ENCODE peak calls at places on chromosomes 6 and 20, in six cellular contexts. One of them, this sample, is unnamed.

GRCh38 chr6:4220619-4221018 is 85.2 kb upstream of the ECI2 start:
- DNase-seq in activated CD4-positive, alpha-beta memory T cell treated with anti-CD3 and anti-CD28 coated beads, Interleukin-2, amount 10 ng/mL, durations not matched to agents 7 days and 5 days: no peak
- DNase-seq in T47D: no peak
- DNase-seq in A549: no peak
- DNase-seq in T-helper 1 cell: no peak
- DNase-seq in tibial artery: no peak
- DNase-seq in this sample: no peak

GRCh38 chr6:3825331-3825831 is 23.8 kb upstream of the FAM50B start:
- DNase-seq in T-helper 1 cell: no peak
- DNase-seq in T47D: no peak
- DNase-seq in A549: no peak
- DNase-seq in activated CD4-positive, alpha-beta memory T cell treated with anti-CD3 and anti-CD28 coated beads, Interleukin-2, amount 10 ng/mL, durations not matched to agents 7 days and 5 days: no peak
- DNase-seq in tibial artery: peak
- DNase-seq in this sample: peak

GRCh38 chr20:49505518-49505917 is 23.1 kb upstream of the KCNB1 start:
- DNase-seq in A549: no peak
- DNase-seq in T-helper 1 cell: no peak
- DNase-seq in T47D: no peak
- DNase-seq in tibial artery: no peak
- DNase-seq in activated CD4-positive, alpha-beta memory T cell treated with anti-CD3 and anti-CD28 coated beads, Interleukin-2, amount 10 ng/mL, durations not matched to agents 7 days and 5 days: no peak
- DNase-seq in this sample: no peak

GRCh38 chr6:42505377-42505702 is 53.6 kb upstream of the TRERF1 start:
- DNase-seq in A549: peak
- DNase-seq in T-helper 1 cell: no peak
- DNase-seq in tibial artery: no peak
- DNase-seq in activated CD4-positive, alpha-beta memory T cell treated with anti-CD3 and anti-CD28 coated beads, Interleukin-2, amount 10 ng/mL, durations not matched to agents 7 days and 5 days: no peak
- DNase-seq in T47D: no peak
- DNase-seq in this sample: no peak

GRCh38 chr6:158472453-158472852 is 87.4 kb upstream of the TMEM181 start:
- DNase-seq in T47D: no peak
- DNase-seq in T-helper 1 cell: no peak
- DNase-seq in activated CD4-positive, alpha-beta memory T cell treated with anti-CD3 and anti-CD28 coated beads, Interleukin-2, amount 10 ng/mL, durations not matched to agents 7 days and 5 days: no peak
- DNase-seq in tibial artery: no peak
- DNase-seq in A549: no peak
- DNase-seq in this sample: no peak

GRCh38 chr20:5652626-5653573 is 97.3 kb upstream of the SHLD1 start:
- DNase-seq in T47D: no peak
- DNase-seq in T-helper 1 cell: no peak
- DNase-seq in activated CD4-positive, alpha-beta memory T cell treated with anti-CD3 and anti-CD28 coated beads, Interleukin-2, amount 10 ng/mL, durations not matched to agents 7 days and 5 days: no peak
- DNase-seq in tibial artery: no peak
- DNase-seq in A549: peak
- DNase-seq in this sample: no peak

GRCh38 chr6:63804381-63804956 is 168.9 kb downstream of the PHF3 start:
- DNase-seq in A549: no peak
- DNase-seq in T-helper 1 cell: no peak
- DNase-seq in tibial artery: no peak
- DNase-seq in T47D: no peak
- DNase-seq in activated CD4-positive, alpha-beta memory T cell treated with anti-CD3 and anti-CD28 coated beads, Interleukin-2, amount 10 ng/mL, durations not matched to agents 7 days and 5 days: no peak
- DNase-seq in this sample: no peak

GRCh38 chr6:53730767-53731166 is 64.0 kb upstream of the LRRC1 start:
- DNase-seq in T47D: no peak
- DNase-seq in A549: no peak
- DNase-seq in T-helper 1 cell: no peak
- DNase-seq in tibial artery: no peak
- DNase-seq in activated CD4-positive, alpha-beta memory T cell treated with anti-CD3 and anti-CD28 coated beads, Interleukin-2, amount 10 ng/mL, durations not matched to agents 7 days and 5 days: no peak
- DNase-seq in this sample: no peak

GRCh38 chr6:20403766-20404640 is 2.3 kb downstream of the E2F3 start:
- DNase-seq in tibial artery: peak
- DNase-seq in T-helper 1 cell: peak
- DNase-seq in activated CD4-positive, alpha-beta memory T cell treated with anti-CD3 and anti-CD28 coated beads, Interleukin-2, amount 10 ng/mL, durations not matched to agents 7 days and 5 days: peak
- DNase-seq in T47D: peak
- DNase-seq in A549: peak
- DNase-seq in this sample: no peak

GRCh38 chr6:49978332-49979226 is 9.2 kb upstream of the DEFB113 start:
- DNase-seq in T-helper 1 cell: no peak
- DNase-seq in activated CD4-positive, alpha-beta memory T cell treated with anti-CD3 and anti-CD28 coated beads, Interleukin-2, amount 10 ng/mL, durations not matched to agents 7 days and 5 days: no peak
- DNase-seq in A549: no peak
- DNase-seq in tibial artery: no peak
- DNase-seq in T47D: no peak
- DNase-seq in this sample: no peak

GRCh38 chr6:63731946-63732735 is 96.5 kb downstream of the PHF3 start:
- DNase-seq in T-helper 1 cell: no peak
- DNase-seq in activated CD4-positive, alpha-beta memory T cell treated with anti-CD3 and anti-CD28 coated beads, Interleukin-2, amount 10 ng/mL, durations not matched to agents 7 days and 5 days: no peak
- DNase-seq in A549: no peak
- DNase-seq in tibial artery: no peak
- DNase-seq in T47D: no peak
- DNase-seq in this sample: no peak

GRCh38 chr6:51301969-51302368 is 483.3 kb downstream of the TFAP2B start:
- DNase-seq in A549: no peak
- DNase-seq in tibial artery: no peak
- DNase-seq in activated CD4-positive, alpha-beta memory T cell treated with anti-CD3 and anti-CD28 coated beads, Interleukin-2, amount 10 ng/mL, durations not matched to agents 7 days and 5 days: no peak
- DNase-seq in T47D: no peak
- DNase-seq in T-helper 1 cell: no peak
- DNase-seq in this sample: no peak

GRCh38 chr6:119461187-119461586 is 111.6 kb upstream of the MAN1A1 start:
- DNase-seq in A549: no peak
- DNase-seq in T-helper 1 cell: no peak
- DNase-seq in activated CD4-positive, alpha-beta memory T cell treated with anti-CD3 and anti-CD28 coated beads, Interleukin-2, amount 10 ng/mL, durations not matched to agents 7 days and 5 days: no peak
- DNase-seq in T47D: no peak
- DNase-seq in tibial artery: no peak
- DNase-seq in this sample: no peak

GRCh38 chr6:3382399-3383279 is 74.2 kb downstream of the SLC22A23 start:
- DNase-seq in activated CD4-positive, alpha-beta memory T cell treated with anti-CD3 and anti-CD28 coated beads, Interleukin-2, amount 10 ng/mL, durations not matched to agents 7 days and 5 days: no peak
- DNase-seq in T47D: peak
- DNase-seq in A549: no peak
- DNase-seq in T-helper 1 cell: no peak
- DNase-seq in tibial artery: no peak
- DNase-seq in this sample: no peak

GRCh38 chr6:167996424-167997199 is 859 bp upstream of the KIF25 start:
- DNase-seq in activated CD4-positive, alpha-beta memory T cell treated with anti-CD3 and anti-CD28 coated beads, Interleukin-2, amount 10 ng/mL, durations not matched to agents 7 days and 5 days: no peak
- DNase-seq in T47D: no peak
- DNase-seq in T-helper 1 cell: no peak
- DNase-seq in A549: no peak
- DNase-seq in tibial artery: no peak
- DNase-seq in this sample: no peak

GRCh38 chr20:47964174-47964573 is 178.9 kb upstream of the SULF2 start:
- DNase-seq in activated CD4-positive, alpha-beta memory T cell treated with anti-CD3 and anti-CD28 coated beads, Interleukin-2, amount 10 ng/mL, durations not matched to agents 7 days and 5 days: no peak
- DNase-seq in tibial artery: no peak
- DNase-seq in T-helper 1 cell: no peak
- DNase-seq in A549: no peak
- DNase-seq in T47D: no peak
- DNase-seq in this sample: no peak

GRCh38 chr6:89145461-89145961 is 344 bp upstream of the PM20D2 start:
- DNase-seq in A549: peak
- DNase-seq in activated CD4-positive, alpha-beta memory T cell treated with anti-CD3 and anti-CD28 coated beads, Interleukin-2, amount 10 ng/mL, durations not matched to agents 7 days and 5 days: peak
- DNase-seq in tibial artery: no peak
- DNase-seq in T47D: no peak
- DNase-seq in T-helper 1 cell: peak
- DNase-seq in this sample: no peak

GRCh38 chr6:167825059-167825758 is 1.5 kb upstream of the AFDN start:
- DNase-seq in A549: no peak
- DNase-seq in T-helper 1 cell: no peak
- DNase-seq in tibial artery: no peak
- DNase-seq in activated CD4-positive, alpha-beta memory T cell treated with anti-CD3 and anti-CD28 coated beads, Interleukin-2, amount 10 ng/mL, durations not matched to agents 7 days and 5 days: no peak
- DNase-seq in T47D: no peak
- DNase-seq in this sample: no peak

GRCh38 chr20:41169184-41169690 is 31.9 kb downstream of the PLCG1 start:
- DNase-seq in T-helper 1 cell: no peak
- DNase-seq in tibial artery: peak
- DNase-seq in T47D: no peak
- DNase-seq in A549: no peak
- DNase-seq in activated CD4-positive, alpha-beta memory T cell treated with anti-CD3 and anti-CD28 coated beads, Interleukin-2, amount 10 ng/mL, durations not matched to agents 7 days and 5 days: no peak
- DNase-seq in this sample: no peak

GRCh38 chr20:37081717-37082289 is 14.0 kb downstream of the RBL1 start:
- DNase-seq in T-helper 1 cell: peak
- DNase-seq in activated CD4-positive, alpha-beta memory T cell treated with anti-CD3 and anti-CD28 coated beads, Interleukin-2, amount 10 ng/mL, durations not matched to agents 7 days and 5 days: peak
- DNase-seq in T47D: no peak
- DNase-seq in A549: no peak
- DNase-seq in tibial artery: peak
- DNase-seq in this sample: no peak

GRCh38 chr6:134519456-134519855 is 201.5 kb upstream of the SGK1 start:
- DNase-seq in tibial artery: peak
- DNase-seq in T-helper 1 cell: peak
- DNase-seq in activated CD4-positive, alpha-beta memory T cell treated with anti-CD3 and anti-CD28 coated beads, Interleukin-2, amount 10 ng/mL, durations not matched to agents 7 days and 5 days: peak
- DNase-seq in T47D: no peak
- DNase-seq in A549: no peak
- DNase-seq in this sample: no peak

GRCh38 chr6:114559419-114559818 is 216.6 kb upstream of the HS3ST5 start:
- DNase-seq in A549: no peak
- DNase-seq in T47D: no peak
- DNase-seq in tibial artery: no peak
- DNase-seq in T-helper 1 cell: no peak
- DNase-seq in activated CD4-positive, alpha-beta memory T cell treated with anti-CD3 and anti-CD28 coated beads, Interleukin-2, amount 10 ng/mL, durations not matched to agents 7 days and 5 days: no peak
- DNase-seq in this sample: no peak

GRCh38 chr6:121791396-121792315 is 356.2 kb downstream of the GJA1 start:
- DNase-seq in activated CD4-positive, alpha-beta memory T cell treated with anti-CD3 and anti-CD28 coated beads, Interleukin-2, amount 10 ng/mL, durations not matched to agents 7 days and 5 days: no peak
- DNase-seq in tibial artery: no peak
- DNase-seq in T-helper 1 cell: no peak
- DNase-seq in T47D: no peak
- DNase-seq in A549: no peak
- DNase-seq in this sample: no peak

GRCh38 chr6:42279144-42279781 is 61.6 kb upstream of the MRPS10 start:
- DNase-seq in tibial artery: no peak
- DNase-seq in activated CD4-positive, alpha-beta memory T cell treated with anti-CD3 and anti-CD28 coated beads, Interleukin-2, amount 10 ng/mL, durations not matched to agents 7 days and 5 days: peak
- DNase-seq in A549: peak
- DNase-seq in T-helper 1 cell: no peak
- DNase-seq in T47D: no peak
- DNase-seq in this sample: no peak

GRCh38 chr20:16661738-16662137 is 68.1 kb upstream of the SNRPB2 start:
- DNase-seq in A549: no peak
- DNase-seq in activated CD4-positive, alpha-beta memory T cell treated with anti-CD3 and anti-CD28 coated beads, Interleukin-2, amount 10 ng/mL, durations not matched to agents 7 days and 5 days: no peak
- DNase-seq in T-helper 1 cell: no peak
- DNase-seq in T47D: no peak
- DNase-seq in tibial artery: no peak
- DNase-seq in this sample: no peak

This sample was measured in right atrium auricular region.